ENCODE peak calls at places on chromosomes 3 and 15, in seven cellular contexts. S, X, V, C, N, L and O are unnamed samples.

GRCh38 chr15:52208306-52208946 is 17.2 kb upstream of the GNB5 start:
- DNase-seq in S (peak; percentile 44), X (no peak), V (no peak), C (peak; percentile 15), N (peak; percentile 49), L (peak; percentile 72), O (no peak)

GRCh38 chr3:25897019-25897418 is 107.1 kb downstream of the OXSM start:
- DNase-seq in S (no peak), X (no peak), V (no peak), C (no peak), N (no peak), L (no peak), O (no peak)

GRCh38 chr3:64011685-64012084 is 11.6 kb downstream of the PSMD6 start:
- DNase-seq in S (no peak), X (no peak), V (no peak), C (peak; percentile 41), N (no peak), L (peak; percentile 91), O (no peak)

GRCh38 chr15:99142562-99142961 is 37.7 kb downstream of the SYNM start:
- DNase-seq in S (no peak), X (no peak), V (no peak), C (no peak), N (no peak), L (no peak), O (no peak)

GRCh38 chr15:40459391-40460015 is 11.3 kb upstream of the CHST14 start:
- DNase-seq in S (no peak), X (peak; percentile 44), V (peak; percentile 76), C (no peak), N (no peak), L (no peak), O (peak; percentile 75)

GRCh38 chr3:13123266-13123665 is 50.0 kb upstream of the IQSEC1 start:
- DNase-seq in S (no peak), X (no peak), V (peak; percentile 48), C (no peak), N (no peak), L (no peak), O (peak; percentile 53)

GRCh38 chr3:179745109-179745508 is 92.3 kb downstream of the USP13 start:
- DNase-seq in S (no peak), X (no peak), V (no peak), C (no peak), N (no peak), L (no peak), O (no peak)

GRCh38 chr3:22713936-22714335 is 489.2 kb upstream of the UBE2E2 start:
- DNase-seq in S (no peak), X (no peak), V (no peak), C (no peak), N (no peak), L (peak; percentile 90), O (no peak)

GRCh38 chr3:187013080-187013838 is 82.9 kb downstream of the ST6GAL1 start:
- DNase-seq in S (no peak), X (no peak), V (no peak), C (no peak), N (no peak), L (no peak), O (no peak)

GRCh38 chr3:59185586-59186381 is 136.0 kb upstream of the CFAP20DC start:
- DNase-seq in S (no peak), X (no peak), V (no peak), C (peak; percentile 48), N (no peak), L (peak; percentile 23), O (no peak)

GRCh38 chr3:100682056-100682853 is 27.0 kb upstream of the TFG start:
- DNase-seq in S (no peak), X (peak; percentile 61), V (peak; percentile 82), C (no peak), N (no peak), L (no peak), O (peak; percentile 79)

GRCh38 chr15:67025719-67026118 is 39.7 kb upstream of the SMAD3 start:
- DNase-seq in S (no peak), X (peak; percentile 67), V (no peak), C (no peak), N (peak; percentile 60), L (peak; percentile 78), O (no peak)

GRCh38 chr3:99902091-99902490 is 84.4 kb downstream of the CMSS1 start:
- DNase-seq in S (no peak), X (no peak), V (no peak), C (no peak), N (no peak), L (no peak), O (no peak)

GRCh38 chr3:55795736-55796135 is 308.6 kb upstream of the WNT5A start:
- DNase-seq in S (no peak), X (no peak), V (no peak), C (no peak), N (no peak), L (no peak), O (no peak)

GRCh38 chr3:114519415-114519814 is 225.6 kb downstream of the TIGIT start:
- DNase-seq in S (peak; percentile 21), X (peak; percentile 52), V (no peak), C (peak; percentile 51), N (no peak), L (peak; percentile 61), O (no peak)

GRCh38 chr3:14488286-14489036 is 51.7 kb downstream of the GRIP2 start:
- DNase-seq in S (no peak), X (peak; percentile 17), V (no peak), C (no peak), N (no peak), L (no peak), O (peak; percentile 72)

GRCh38 chr15:90839187-90840071 is 29.0 kb upstream of the FURIN start:
- DNase-seq in S (no peak), X (no peak), V (peak; percentile 81), C (no peak), N (no peak), L (no peak), O (no peak)

GRCh38 chr3:181134873-181135272 is 145.3 kb upstream of the DNAJC19 start:
- DNase-seq in S (no peak), X (no peak), V (no peak), C (no peak), N (no peak), L (no peak), O (no peak)

GRCh38 chr3:136366289-136366688 is 116.1 kb downstream of the PCCB start:
- DNase-seq in S (no peak), X (no peak), V (no peak), C (no peak), N (no peak), L (peak; percentile 80), O (no peak)

GRCh38 chr3:170773682-170774081 is 96.3 kb downstream of the RPL22L1 start:
- DNase-seq in S (no peak), X (no peak), V (no peak), C (no peak), N (no peak), L (no peak), O (no peak)

GRCh38 chr3:11803977-11804903 is 42.4 kb downstream of the TAMM41 start:
- DNase-seq in S (no peak), X (peak; percentile 59), V (no peak), C (no peak), N (peak; percentile 24), L (peak; percentile 63), O (no peak)

GRCh38 chr15:75203017-75203907 is 1.6 kb downstream of the C15orf39 start:
- DNase-seq in S (no peak), X (no peak), V (no peak), C (no peak), N (no peak), L (peak; percentile 32), O (no peak)

GRCh38 chr3:197426161-197426566 is 127.8 kb upstream of the DLG1 start:
- DNase-seq in S (no peak), X (no peak), V (no peak), C (no peak), N (no peak), L (peak; percentile 22), O (no peak)

GRCh38 chr3:1726741-1727140 is 371.9 kb upstream of the CNTN4 start:
- DNase-seq in S (no peak), X (no peak), V (no peak), C (no peak), N (no peak), L (no peak), O (no peak)

GRCh38 chr3:142027295-142027694 is 122.0 kb downstream of the TFDP2 start:
- DNase-seq in S (no peak), X (no peak), V (no peak), C (no peak), N (no peak), L (peak; percentile 5), O (no peak)

GRCh38 chr3:142026333-142026732 is 123.0 kb downstream of the TFDP2 start:
- DNase-seq in S (no peak), X (no peak), V (no peak), C (no peak), N (no peak), L (no peak), O (no peak)

GRCh38 chr3:142029052-142029642 is 120.2 kb downstream of the TFDP2 start:
- DNase-seq in S (no peak), X (no peak), V (no peak), C (no peak), N (no peak), L (no peak), O (no peak)

GRCh38 chr3:142028174-142028833 is 121.0 kb downstream of the TFDP2 start:
- DNase-seq in S (no peak), X (no peak), V (no peak), C (peak; percentile 52), N (no peak), L (peak; percentile 85), O (no peak)

GRCh38 chr3:142027713-142028112 is 121.6 kb downstream of the TFDP2 start:
- DNase-seq in S (no peak), X (no peak), V (no peak), C (no peak), N (no peak), L (peak; percentile 25), O (no peak)
- TF ChIP-seq CTCF in S (no peak), X (no peak), V (no peak), C (no peak), N (no peak), L (no peak), O (no peak)

GRCh38 chr3:157614896-157615295 is 111.7 kb upstream of the VEPH1 start:
- DNase-seq in S (no peak), X (no peak), V (no peak), C (no peak), N (no peak), L (no peak), O (no peak)

GRCh38 chr3:157618075-157618760 is 115.0 kb upstream of the VEPH1 start:
- DNase-seq in S (no peak), X (no peak), V (no peak), C (peak; percentile 43), N (no peak), L (peak; percentile 85), O (no peak)
- TF ChIP-seq CTCF in S (no peak), X (peak; percentile 70), V (peak; percentile 67), C (peak; percentile 49), N (peak; percentile 80), L (peak; percentile 53), O (peak; percentile 90)

DNA sequence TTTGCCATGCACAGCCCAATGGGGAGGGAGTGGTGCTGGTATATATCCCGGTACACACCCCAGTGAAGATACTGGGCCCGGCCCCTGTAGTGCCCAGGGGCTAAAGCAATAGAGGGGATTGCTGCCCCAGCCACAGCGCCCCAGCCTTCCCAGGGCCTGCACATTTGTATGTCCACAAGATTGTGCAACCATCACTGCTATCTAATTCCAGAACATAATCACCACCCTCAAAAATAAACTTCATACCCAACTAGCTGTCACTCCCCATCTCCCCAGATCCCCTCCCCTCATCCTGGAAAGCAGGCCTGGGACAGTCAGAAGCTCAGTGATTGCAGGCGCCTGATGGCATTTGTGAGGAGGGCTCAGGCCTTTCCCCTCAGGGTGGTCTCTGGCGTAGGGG is 13.5 kb downstream of the GNAI2 start:
- DNase-seq in S (no peak), X (no peak), V (no peak), C (no peak), N (no peak), L (no peak), O (no peak)
- TF ChIP-seq CTCF in S (no peak), X (no peak), V (no peak), C (no peak), N (no peak), L (no peak), O (no peak)

GRCh38 chr3:4351164-4351855 is 48.1 kb downstream of the SETMAR start:
- DNase-seq in S (no peak), X (no peak), V (no peak), C (no peak), N (no peak), L (peak; percentile 44), O (no peak)
- TF ChIP-seq CTCF in S (no peak), X (no peak), V (peak; percentile 24), C (no peak), N (no peak), L (no peak), O (peak; percentile 55)